ENCODE peak calls at places on chromosomes 6 and 20, in four cellular contexts. K is fibroblast of lung, J is gastrocnemius medialis, O is H9. I is an unnamed sample.
A peak's percentile ranks its signal among the peaks of the same experiment; 100 is the strongest.

GRCh38 chr6:30612213-30612612 is 4.8 kb downstream of the PPP1R10 start:
- DNase-seq in K (peak; percentile 68), J (no peak), O (no peak), I (peak; percentile 60)

GRCh38 chr6:31396422-31397152 is 6.8 kb upstream of the MICA start:
- DNase-seq in K (peak; percentile 70), J (peak; percentile 47), O (peak; percentile 72), I (peak; percentile 83)

GRCh38 chr6:33812669-33813068 is 8.9 kb upstream of the MLN start:
- DNase-seq in K (peak; percentile 51), J (no peak), O (peak; percentile 89), I (peak; percentile 57)

GRCh38 chr20:63920226-63920625 is 25.3 kb downstream of the DNAJC5 start:
- DNase-seq in K (no peak), J (no peak), O (no peak), I (no peak)

GRCh38 chr20:64226686-64227576 is 28.6 kb upstream of the PCMTD2 start:
- DNase-seq in K (no peak), J (no peak), O (no peak), I (no peak)

GRCh38 chr6:154721460-154721859 is 11.8 kb upstream of the SCAF8 start:
- DNase-seq in K (peak; percentile 46), J (no peak), O (no peak), I (no peak)

GRCh38 chr6:15907914-15908518 is 220.9 kb upstream of the MYLIP start:
- DNase-seq in K (no peak), J (no peak), O (no peak), I (no peak)

GRCh38 chr6:48535569-48535968 is 424.6 kb upstream of the PTCHD4 start:
- DNase-seq in K (peak; percentile 86), J (no peak), O (no peak), I (peak; percentile 57)

GRCh38 chr6:54481096-54481495 is 172.9 kb downstream of the TINAG start:
- DNase-seq in K (no peak), J (no peak), O (no peak), I (no peak)

GRCh38 chr20:33002087-33002808 is 2.0 kb downstream of the SUN5 start:
- DNase-seq in K (no peak), J (no peak), O (no peak), I (no peak)

GRCh38 chr6:137494967-137495595 is 887 bp upstream of the OLIG3 start:
- DNase-seq in K (peak; percentile 32), J (no peak), O (peak; percentile 46), I (peak; percentile 8)

GRCh38 chr20:49700411-49701185 is 13.1 kb downstream of the B4GALT5 start:
- DNase-seq in K (peak; percentile 77), J (no peak), O (no peak), I (peak; percentile 85)

GRCh38 chr6:163408352-163408991 is 6.0 kb upstream of the QKI start:
- DNase-seq in K (no peak), J (no peak), O (no peak), I (no peak)

I was measured in fibroblast of the aortic adventitia.